ENCODE peak calls at places on chromosomes 2 and 18, in six cellular contexts. G, P, L, R, W and V are unnamed samples.

GRCh38 chr2:124265641-124266040 is 240.6 kb downstream of the CNTNAP5 start:
- DNase-seq in G (no peak), P (no peak), L (no peak), R (no peak), W (no peak), V (no peak)

GRCh38 chr18:3478262-3478978 is 28.4 kb downstream of the TGIF1 start:
- DNase-seq in G (no peak), P (no peak), L (no peak), R (peak; percentile 86), W (no peak), V (no peak)

GRCh38 chr2:123738643-123739042 is 286.4 kb upstream of the CNTNAP5 start:
- DNase-seq in G (no peak), P (peak; percentile 4), L (no peak), R (peak; percentile 84), W (no peak), V (no peak)

GRCh38 chr2:38634684-38635083 is 31.2 kb upstream of the GALM start:
- DNase-seq in G (no peak), P (no peak), L (no peak), R (no peak), W (no peak), V (no peak)

GRCh38 chr2:239118675-239119211 is 270.9 kb downstream of the TWIST2 start:
- DNase-seq in G (no peak), P (no peak), L (no peak), R (no peak), W (no peak), V (no peak)

GRCh38 chr2:68282814-68283812 is 30.8 kb upstream of the PPP3R1 start:
- DNase-seq in G (no peak), P (peak; percentile 54), L (no peak), R (peak; percentile 54), W (no peak), V (no peak)

GRCh38 chr2:65045651-65046050 is 10.6 kb upstream of the CEP68 start:
- DNase-seq in G (no peak), P (no peak), L (no peak), R (peak; percentile 48), W (no peak), V (no peak)

GRCh38 chr18:58269931-58270330 is 225.9 kb downstream of the NEDD4L start:
- DNase-seq in G (peak; percentile 61), P (no peak), L (no peak), R (no peak), W (no peak), V (peak; percentile 49)

GRCh38 chr2:113251118-113251517 is 27.6 kb downstream of the PAX8 start:
- DNase-seq in G (no peak), P (no peak), L (no peak), R (no peak), W (no peak), V (no peak)

DNA sequence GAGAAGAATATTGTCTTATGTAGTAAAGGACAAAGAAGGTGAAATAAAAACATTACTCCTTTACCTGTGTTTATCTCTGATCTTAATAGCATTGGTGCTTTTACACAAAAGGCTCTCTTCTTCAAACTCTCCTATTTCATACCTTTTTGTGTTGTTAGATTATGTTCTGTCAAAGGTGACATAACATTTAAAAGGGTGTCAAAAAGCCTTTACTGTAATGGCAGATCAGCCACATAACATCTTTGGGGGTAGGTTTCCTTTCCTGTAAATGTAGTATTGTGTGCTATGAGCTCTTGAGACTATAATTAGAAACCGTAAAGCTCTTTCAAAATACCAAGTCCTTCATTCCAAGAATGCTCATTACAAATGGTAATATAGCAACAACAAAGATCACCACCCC is 400.1 kb downstream of the LNPK start:
- DNase-seq in G (no peak), P (no peak), L (no peak), R (no peak), W (no peak), V (no peak)
- H3K27ac ChIP-seq in G (no peak overlapping the region), P (no peak overlapping the region), L (no peak overlapping the region), R (no peak overlapping the region), W (no peak overlapping the region), V (no peak overlapping the region)

GRCh38 chr2:127516031-127516430 is 10.3 kb downstream of the IWS1 start:
- DNase-seq in G (no peak), P (no peak), L (peak; percentile 92), R (peak; percentile 89), W (peak; percentile 80), V (no peak)
- H3K27ac ChIP-seq in G (no peak overlapping the region), P (no peak overlapping the region), L (peak overlapping the region; percentile 86), R (no peak overlapping the region), W (peak overlapping the region; percentile 91), V (peak overlapping the region; percentile 56)

GRCh38 chr2:72236445-72237067 is 88.9 kb upstream of the CYP26B1 start:
- DNase-seq in G (no peak), P (no peak), L (no peak), R (peak; percentile 80), W (no peak), V (no peak)

GRCh38 chr2:72237549-72237948 is 89.9 kb upstream of the CYP26B1 start:
- DNase-seq in G (no peak), P (no peak), L (no peak), R (no peak), W (no peak), V (no peak)

GRCh38 chr2:72233211-72233610 is 85.5 kb upstream of the CYP26B1 start:
- DNase-seq in G (no peak), P (no peak), L (no peak), R (no peak), W (no peak), V (no peak)

DNA sequence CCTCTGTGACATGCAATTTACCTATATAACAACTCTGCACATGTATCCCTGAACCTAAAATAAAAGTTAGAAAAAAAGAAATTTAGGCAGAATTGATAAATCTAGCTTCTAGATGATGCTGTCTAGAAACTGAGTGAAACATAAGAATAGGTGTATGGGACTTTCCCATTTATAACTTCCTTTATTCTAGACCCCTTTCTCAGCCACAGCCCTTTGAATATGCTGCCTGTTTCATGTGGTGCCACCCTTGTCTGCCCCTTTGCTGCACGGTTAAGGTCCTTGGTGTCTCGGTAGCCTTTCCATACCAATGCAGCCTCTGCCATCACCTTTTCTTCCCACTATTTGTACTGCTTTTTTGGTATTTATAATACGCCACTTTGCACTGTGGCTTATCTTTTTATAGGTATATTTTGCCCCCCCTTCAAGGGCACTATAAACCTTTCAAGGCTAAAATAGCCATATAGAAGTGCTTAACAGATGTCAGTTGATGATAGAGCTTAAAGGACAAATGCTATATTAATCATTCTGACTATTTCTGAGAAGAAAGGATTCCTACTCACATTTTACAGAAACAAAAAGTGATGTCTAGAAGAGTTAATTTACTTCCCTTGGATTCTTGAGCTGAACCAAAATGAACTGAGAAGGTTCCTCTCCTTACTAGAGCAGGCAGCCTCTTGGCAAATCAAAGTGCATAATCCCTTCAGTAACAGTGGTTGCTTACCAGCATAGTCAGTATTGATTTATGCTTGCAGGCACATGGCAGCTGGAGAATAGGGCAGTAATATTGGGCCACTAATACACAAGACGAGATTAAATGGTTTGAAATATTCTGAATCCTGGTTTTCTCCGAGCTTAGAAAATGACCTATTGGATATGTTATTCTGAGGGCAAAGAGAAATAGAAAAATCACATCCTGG is 88.1 kb upstream of the CYP26B1 start:
- DNase-seq in G (no peak), P (no peak), L (no peak), R (no peak), W (no peak), V (no peak)
- H3K27ac ChIP-seq in G (no peak overlapping the region), P (no peak overlapping the region), L (no peak overlapping the region), R (no peak overlapping the region), W (no peak overlapping the region), V (no peak overlapping the region)

GRCh38 chr2:69694894-69695849 is 46.8 kb upstream of the ANXA4 start:
- DNase-seq in G (no peak), P (no peak), L (no peak), R (peak; percentile 72), W (no peak), V (no peak)

GRCh38 chr2:69693472-69694450 is 48.2 kb upstream of the ANXA4 start:
- DNase-seq in G (no peak), P (no peak), L (no peak), R (no peak), W (no peak), V (no peak)

GRCh38 chr2:69689969-69690368 is 46.4 kb upstream of the AAK1 start:
- DNase-seq in G (no peak), P (no peak), L (no peak), R (no peak), W (no peak), V (no peak)

GRCh38 chr2:69693059-69693458 is 48.9 kb upstream of the ANXA4 start:
- DNase-seq in G (no peak), P (no peak), L (no peak), R (no peak), W (no peak), V (no peak)

GRCh38 chr2:69692424-69692823 is 48.9 kb upstream of the AAK1 start:
- DNase-seq in G (no peak), P (no peak), L (no peak), R (peak; percentile 17), W (no peak), V (no peak)
- H3K27ac ChIP-seq in G (no peak overlapping the region), P (no peak overlapping the region), L (no peak overlapping the region), R (no peak overlapping the region), W (no peak overlapping the region), V (no peak overlapping the region)

GRCh38 chr2:61218817-61219170 is 56.8 kb downstream of the C2orf74 start:
- DNase-seq in G (no peak), P (peak; percentile 11), L (no peak), R (no peak), W (no peak), V (no peak)
- H3K27ac ChIP-seq in G (no peak overlapping the region), P (peak overlapping the region; percentile 65), L (no peak overlapping the region), R (no peak overlapping the region), W (no peak overlapping the region), V (peak overlapping the region; percentile 57)